ENCODE peak calls at places on chromosomes 4 and X, in five cellular contexts. H is K562, G is HCT116, V is GM23338, M is GM12878. L is an unnamed sample.

GRCh38 chr4:109671350-109671749 is 31.9 kb downstream of the CASP6 start:
- DNase-seq in G (no peak), H (no peak), M (no peak), V (no peak), L (no peak)

GRCh38 chrX:153456161-153456560 is 10.3 kb upstream of the TREX2 start:
- DNase-seq in G (no peak), M (no peak), V (no peak), H (no peak), L (no peak)

GRCh38 chr4:88043586-88044340 is 36.3 kb downstream of the PKD2 start:
- DNase-seq in M (no peak), G (no peak), H (no peak), V (no peak), L (no peak)

GRCh38 chrX:101368800-101369199 is 17.2 kb downstream of the BTK start:
- DNase-seq in V (no peak), H (no peak), M (no peak), G (no peak), L (no peak)

GRCh38 chr4:109171098-109171497 is 131.4 kb downstream of the COL25A1 start:
- DNase-seq in G (no peak), V (no peak), H (no peak), M (no peak), L (no peak)

GRCh38 chrX:54357414-54358377 is at the start of gene WNK3:
- DNase-seq in M (no peak), H (no peak), G (no peak), V (peak), L (peak)

GRCh38 chrX:13685126-13685763 is 3.7 kb upstream of the RAB9A start:
- DNase-seq in H (no peak), G (no peak), V (no peak), M (no peak), L (no peak)

GRCh38 chrX:150365953-150366911 is 3.1 kb downstream of the MAMLD1 start:
- DNase-seq in G (no peak), H (peak), M (no peak), V (peak), L (no peak)

GRCh38 chr4:108375434-108375833 is 206.7 kb upstream of the LEF1 start:
- DNase-seq in H (no peak), G (no peak), M (no peak), V (no peak), L (no peak)

GRCh38 chrX:46882266-46882665 is 30.0 kb upstream of the JADE3 start:
- DNase-seq in V (peak), H (no peak), G (no peak), M (no peak), L (no peak)

GRCh38 chr4:187451776-187452175 is 543.8 kb upstream of the ZFP42 start:
- DNase-seq in M (no peak), H (no peak), G (no peak), V (no peak), L (no peak)

GRCh38 chrX:120647127-120647526 is 17.3 kb upstream of the C1GALT1C1 start:
- DNase-seq in G (no peak), V (no peak), M (no peak), H (no peak), L (peak)

GRCh38 chrX:132404266-132404665 is 84.6 kb downstream of the MBNL3 start:
- DNase-seq in V (no peak), M (no peak), G (no peak), H (no peak), L (no peak)

GRCh38 chrX:118049713-118050112 is 66.9 kb downstream of the KLHL13 start:
- DNase-seq in H (no peak), M (no peak), V (no peak), G (no peak), L (no peak)
- TF ChIP-seq REST in H (no peak), M (no peak), V (no peak), G (no peak), L (no peak)

GRCh38 chr4:54726907-54727306 is 69.2 kb downstream of the KIT start:
- DNase-seq in M (no peak), G (no peak), H (no peak), V (peak), L (no peak)

GRCh38 chr4:54727346-54727745 is 69.6 kb downstream of the KIT start:
- DNase-seq in M (peak), G (no peak), H (no peak), V (no peak), L (no peak)

GRCh38 chr4:54723786-54724185 is 66.0 kb downstream of the KIT start:
- DNase-seq in V (no peak), M (no peak), G (no peak), H (no peak), L (no peak)

GRCh38 chr4:54719378-54719777 is 61.6 kb downstream of the KIT start:
- DNase-seq in H (no peak), V (no peak), G (no peak), M (no peak), L (no peak)

GRCh38 chr4:54723220-54723619 is 65.5 kb downstream of the KIT start:
- DNase-seq in H (no peak), V (peak), M (no peak), G (no peak), L (no peak)
- H3K4me2 ChIP-seq in H (no peak), V (no peak), M (no peak), G (no peak), L (no peak)

GRCh38 chr4:2462218-2462991 is 6.5 kb upstream of the RNF4 start:
- DNase-seq in G (peak), M (no peak), H (peak), V (peak), L (peak)
- TF ChIP-seq EZH2 in G (no peak), M (no peak), H (no peak), V (no peak), L (no peak)

GRCh38 chr4:8495803-8496202 is 55.2 kb downstream of the TRMT44 start:
- DNase-seq in G (no peak), V (peak), M (no peak), H (peak), L (no peak)
- TF ChIP-seq REST in G (no peak), V (no peak), M (no peak), H (no peak), L (no peak)

GRCh38 chr4:86971355-86971683 is 36.5 kb downstream of the AFF1 start:
- DNase-seq in V (no peak), H (no peak), M (no peak), G (no peak), L (no peak)
- H3K4me2 ChIP-seq in V (no peak), H (no peak), M (no peak), G (no peak), L (no peak)

DNA sequence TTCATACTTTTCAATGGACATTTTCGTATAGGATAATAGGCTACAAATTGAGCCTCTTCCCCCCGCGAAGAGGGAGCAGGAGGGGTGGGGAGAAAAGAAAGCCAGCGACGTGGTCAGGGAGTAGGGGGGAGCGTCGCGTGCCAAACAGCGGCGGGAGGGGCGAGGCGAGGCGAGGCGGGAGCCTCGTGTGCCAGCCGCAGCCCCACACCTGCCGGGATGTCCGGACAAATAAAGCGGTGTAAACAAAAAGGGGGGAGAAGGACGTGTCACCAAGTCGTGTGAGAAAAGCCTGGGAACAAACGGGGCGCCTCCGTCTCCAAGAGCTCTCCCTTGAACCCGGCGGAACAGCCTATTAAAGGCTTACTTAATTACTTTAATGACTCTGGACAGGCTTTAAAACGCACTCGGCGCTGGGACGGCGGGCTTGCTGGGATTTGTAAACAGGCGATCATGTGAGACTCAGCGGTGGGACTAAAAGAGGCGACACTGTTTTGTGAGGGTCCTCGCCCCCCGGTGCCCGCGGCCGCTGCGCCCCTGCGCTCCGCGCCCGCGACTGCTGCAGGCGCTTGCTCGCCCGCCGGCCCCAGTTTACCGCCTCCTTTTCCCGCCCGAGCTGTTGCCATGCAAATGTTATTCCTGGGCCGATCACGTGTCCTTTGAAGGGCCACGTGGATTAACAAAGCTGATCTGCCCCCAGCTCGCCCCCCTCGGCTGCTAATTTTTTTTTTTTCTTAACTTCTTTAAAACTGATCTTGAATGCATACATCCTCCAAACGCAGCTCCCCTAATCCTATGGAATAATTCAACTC is at the start of gene HELT:
- DNase-seq in G (no peak), M (no peak), V (peak), H (no peak), L (no peak)
- TF ChIP-seq EZH2 in G (no peak), M (no peak), V (peak), H (no peak), L (no peak)